ENCODE peak calls at places on chromosomes 12 and 14, in four cellular contexts. J is T-cell; R is CD8-positive, alpha-beta T cell; C is NB4. X is an unnamed sample.

GRCh38 chr12:107461222-107461980 is 224.2 kb upstream of the PWP1 start:
- DNase-seq in J (no peak), R (no peak), C (no peak), X (no peak)

GRCh38 chr12:92041742-92042141 is 103.9 kb downstream of the BTG1 start:
- DNase-seq in J (peak; percentile 8), R (no peak), C (no peak), X (no peak)

GRCh38 chr12:26120561-26121274 is 4.1 kb downstream of the BHLHE41 start:
- DNase-seq in J (no peak), R (no peak), C (no peak), X (no peak)

GRCh38 chr12:31002999-31003398 is 70.7 kb upstream of the DDX11 start:
- DNase-seq in J (no peak), R (no peak), C (no peak), X (no peak)

GRCh38 chr12:49827351-49828099 is 688 bp downstream of the NCKAP5L start:
- DNase-seq in J (peak; percentile 15), R (peak; percentile 39), C (peak; percentile 82), X (peak; percentile 67)

GRCh38 chr12:118145113-118145797 is 9.3 kb downstream of the PEBP1 start:
- DNase-seq in J (no peak), R (no peak), C (no peak), X (no peak)

GRCh38 chr14:54691525-54692260 is 124.8 kb downstream of the SAMD4A start:
- DNase-seq in J (peak; percentile 27), R (peak; percentile 13), C (peak; percentile 40), X (peak; percentile 82)

GRCh38 chr12:19186722-19187661 is 57.5 kb downstream of the PLEKHA5 start:
- DNase-seq in J (no peak), R (no peak), C (peak; percentile 69), X (peak; percentile 78)

GRCh38 chr14:103230658-103231334 is 103.2 kb upstream of the EIF5 start:
- DNase-seq in J (no peak), R (no peak), C (no peak), X (no peak)

GRCh38 chr12:40325349-40325960 is 100.7 kb downstream of the LRRK2 start:
- DNase-seq in J (no peak), R (no peak), C (peak; percentile 67), X (peak; percentile 78)

GRCh38 chr14:50039734-50040400 is 76.5 kb downstream of the VCPKMT start:
- DNase-seq in J (no peak), R (no peak), C (peak; percentile 85), X (no peak)

GRCh38 chr14:48008646-48009045 is 333.2 kb upstream of the MDGA2 start:
- DNase-seq in J (no peak), R (no peak), C (no peak), X (no peak)

GRCh38 chr12:93500201-93500600 is 32.9 kb downstream of the MRPL42 start:
- DNase-seq in J (no peak), R (no peak), C (no peak), X (no peak)

GRCh38 chr14:95490727-95491451 is 25.6 kb downstream of the SYNE3 start:
- DNase-seq in J (no peak), R (no peak), C (no peak), X (no peak)

GRCh38 chr14:64707661-64708060 is 3.4 kb downstream of the PLEKHG3 start:
- DNase-seq in J (no peak), R (no peak), C (peak; percentile 61), X (no peak)

GRCh38 chr12:66203820-66204219 is 14.8 kb downstream of the IRAK3 start:
- DNase-seq in J (no peak), R (no peak), C (no peak), X (no peak)

GRCh38 chr12:75196865-75197264 is 12.8 kb downstream of the KCNC2 start:
- DNase-seq in J (no peak), R (no peak), C (no peak), X (no peak)